ENCODE peak calls at places on chromosomes 4 and X, in five cellular contexts. T is HCT116, O is neuronal stem cell, W is DND-41, R is fibroblast of lung. X is an unnamed sample.

GRCh38 chrX:44503550-44503949 is 39.1 kb downstream of the FUNDC1 start:
- DNase-seq in O (no peak), T (no peak), R (no peak), W (no peak), X (no peak)

GRCh38 chr4:134687646-134688628 is 486.3 kb upstream of the PABPC4L start:
- DNase-seq in W (no peak), T (no peak), R (no peak), O (no peak), X (no peak)

GRCh38 chr4:28636971-28637370 is 1776.3 kb downstream of the STIM2 start:
- DNase-seq in R (no peak), O (no peak), T (no peak), W (no peak), X (no peak)

GRCh38 chr4:86449746-86450145 is 89.9 kb upstream of the MAPK10 start:
- DNase-seq in R (no peak), W (no peak), O (no peak), T (no peak), X (no peak)

GRCh38 chrX:103488332-103488731 is 31.0 kb downstream of the RAB40A start:
- DNase-seq in R (peak), O (no peak), W (no peak), T (peak), X (no peak)

GRCh38 chr4:59200992-59201391 is 1999.1 kb upstream of the ADGRL3 start:
- DNase-seq in O (no peak), R (no peak), T (no peak), W (no peak), X (no peak)

GRCh38 chrX:101452051-101452450 is 33.2 kb upstream of the ARMCX4 start:
- DNase-seq in W (no peak), R (no peak), T (no peak), O (no peak), X (no peak)

GRCh38 chrX:153628665-153629064 is 18.3 kb upstream of the DUSP9 start:
- DNase-seq in R (no peak), T (no peak), W (no peak), O (no peak), X (no peak)

GRCh38 chr4:133150643-133151300 is 1.7 kb downstream of the PCDH10 start:
- DNase-seq in R (peak), T (no peak), W (no peak), O (no peak), X (peak)

GRCh38 chr4:7798215-7798995 is 141.3 kb downstream of the AFAP1 start:
- DNase-seq in R (peak), T (peak), W (no peak), O (no peak), X (no peak)

GRCh38 chrX:24990585-24990984 is 25.2 kb downstream of the ARX start:
- DNase-seq in O (no peak), R (no peak), T (no peak), W (no peak), X (peak)

GRCh38 chr4:87707279-87707918 is 57.3 kb downstream of the DMP1 start:
- DNase-seq in O (no peak), W (no peak), R (no peak), T (no peak), X (peak)
- H2AFZ ChIP-seq in O (peak), W (no peak), R (no peak), T (no peak), X (peak)

DNA sequence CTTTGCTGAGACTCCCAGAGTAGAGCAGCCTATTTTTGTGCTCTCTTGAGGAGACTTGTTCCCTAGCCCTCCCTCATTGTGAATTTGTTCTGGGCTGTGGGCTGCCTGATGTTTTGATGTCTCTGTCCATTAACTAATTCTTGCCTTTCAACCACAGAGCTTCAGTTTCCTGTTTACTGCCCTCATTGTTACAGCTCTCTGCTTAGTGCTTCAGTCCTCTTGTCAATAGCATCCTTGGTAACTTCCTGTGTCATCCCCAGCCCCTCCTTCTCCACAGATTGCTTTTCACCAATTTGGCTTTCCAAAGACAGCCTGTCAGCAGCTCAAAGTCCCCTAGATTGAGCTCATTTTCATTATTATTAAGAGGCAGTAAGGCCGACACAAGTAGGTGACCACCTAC is 69.9 kb downstream of the COX7B2 start:
- DNase-seq in R (no peak), O (peak), W (no peak), T (no peak), X (peak)
- H3K4me2 ChIP-seq in R (no peak), O (no peak), W (no peak), T (no peak), X (no peak)

DNA sequence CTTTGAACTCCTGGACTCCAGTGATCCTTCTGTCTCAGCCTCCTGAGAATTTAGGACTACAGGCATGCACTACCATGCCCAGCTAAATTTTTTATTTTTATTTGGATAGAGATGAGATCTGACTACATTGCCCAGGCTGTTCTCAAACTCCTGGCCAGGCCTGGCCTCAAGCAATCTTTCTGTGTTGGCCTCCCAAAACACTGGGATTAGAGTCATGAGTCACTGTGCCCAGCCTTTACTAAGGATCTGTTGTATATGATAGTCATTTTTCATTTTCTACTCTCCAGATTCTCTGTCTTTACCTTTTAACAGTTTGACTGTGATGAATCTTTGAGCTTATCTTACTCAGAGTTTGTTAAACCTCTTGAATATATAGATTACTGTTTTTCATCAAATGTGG is 161.7 kb downstream of the FNIP2 start:
- DNase-seq in O (no peak), T (no peak), R (no peak), W (no peak), X (no peak)
- H2AFZ ChIP-seq in O (no peak), T (no peak), R (no peak), W (no peak), X (no peak)

DNA sequence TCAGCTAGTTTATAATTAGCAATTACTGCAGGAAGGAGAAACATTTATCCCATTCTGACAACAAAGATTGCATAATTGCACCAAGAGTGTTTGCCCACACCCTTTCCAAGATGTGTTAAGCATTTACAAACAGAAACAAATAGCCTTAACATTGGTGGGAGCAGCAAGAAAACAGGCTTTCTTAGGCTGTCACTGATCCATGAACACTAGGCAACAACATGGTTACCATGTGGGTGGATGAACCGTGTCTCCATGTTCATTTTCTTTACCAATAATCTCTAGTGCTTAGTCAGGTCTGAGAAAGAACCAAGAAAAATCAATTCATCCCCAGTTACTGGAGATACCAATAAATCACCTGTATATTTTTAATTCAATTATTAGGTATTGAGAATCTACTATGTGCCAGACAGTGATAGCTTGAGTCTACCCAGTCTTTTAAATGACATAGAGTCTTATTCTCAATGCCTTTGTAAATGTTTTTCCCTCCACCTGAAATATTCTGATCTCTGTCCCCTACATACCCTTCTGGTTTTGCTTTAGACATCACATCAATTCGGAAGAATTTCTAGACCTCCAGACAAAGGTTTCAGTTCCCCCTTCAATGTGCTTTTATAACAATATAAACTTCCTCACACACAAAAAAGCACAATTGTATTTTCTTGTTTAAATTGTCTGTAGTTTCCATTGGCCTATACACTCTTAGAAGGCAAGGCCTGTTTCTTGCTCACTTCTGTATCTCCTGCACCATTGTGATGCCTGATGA is 286.6 kb downstream of the PPP1R2C start:
- DNase-seq in O (no peak), T (no peak), W (no peak), R (no peak), X (no peak)
- H3K4me2 ChIP-seq in O (no peak), T (no peak), W (no peak), R (no peak), X (no peak)

DNA sequence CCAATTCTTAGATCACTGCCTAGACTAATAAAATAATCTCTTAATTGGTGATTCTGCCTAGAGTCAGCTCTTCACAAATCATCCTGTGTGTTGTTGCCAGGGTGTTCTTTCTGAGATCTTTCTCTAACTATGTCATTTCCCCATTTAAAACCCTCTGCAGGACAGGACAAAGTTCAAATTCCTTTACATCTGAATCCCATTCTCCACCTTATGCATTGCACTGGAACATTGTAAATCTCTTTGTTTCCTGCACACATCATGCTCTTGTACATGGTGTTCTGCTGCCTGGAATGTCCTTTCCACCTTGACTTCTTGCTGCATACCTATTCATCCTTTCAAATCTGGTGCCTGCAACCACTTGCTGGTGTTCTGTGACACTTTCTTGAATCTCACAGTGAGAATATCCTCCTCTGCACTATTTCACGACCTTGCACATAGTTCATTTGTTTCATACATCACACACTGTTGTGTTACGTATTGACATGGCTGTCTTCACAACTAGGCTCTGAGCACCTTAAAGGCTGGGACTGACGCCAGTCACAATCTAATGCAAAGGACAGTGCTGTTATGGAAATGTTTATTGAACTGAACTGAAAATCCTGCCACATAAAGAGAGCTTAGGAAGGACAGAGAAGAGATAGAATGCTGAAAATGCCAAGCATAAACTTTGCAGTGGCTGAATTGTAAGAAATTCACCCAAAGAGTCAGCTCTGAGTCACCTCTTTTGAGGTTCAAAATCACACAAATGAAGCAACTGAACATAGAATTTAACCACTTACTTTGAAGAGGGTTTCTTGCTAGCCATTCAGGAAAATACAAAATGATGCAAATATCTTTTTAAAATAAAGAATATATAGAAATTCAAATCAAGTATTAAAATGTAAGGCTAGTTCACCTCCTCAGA is 26.4 kb upstream of the SMIM14 start:
- DNase-seq in W (no peak), O (no peak), T (no peak), R (peak), X (no peak)
- H2AFZ ChIP-seq in W (no peak), O (peak), T (no peak), R (no peak), X (no peak)

DNA sequence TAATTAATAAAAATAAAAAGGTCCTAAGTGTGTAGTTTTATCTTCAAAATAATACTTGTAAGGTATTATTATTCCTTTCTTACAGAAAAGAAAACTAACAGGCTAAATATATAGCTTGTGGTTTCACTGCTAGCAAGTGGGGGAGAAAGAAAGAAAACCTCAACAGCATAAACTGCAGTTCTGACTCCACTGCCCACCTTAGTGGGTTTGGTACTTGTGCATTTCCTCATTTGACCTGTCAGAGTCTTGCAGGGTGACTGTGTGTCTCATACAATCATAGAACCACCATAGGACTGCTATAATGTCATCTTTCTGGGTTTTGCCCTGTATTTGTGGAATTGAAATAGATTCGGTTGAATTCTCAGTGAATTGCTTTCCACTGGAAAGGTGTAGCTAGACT is 94.7 kb upstream of the PUDP start:
- DNase-seq in O (no peak), R (no peak), T (no peak), W (no peak), X (no peak)
- H3K4me2 ChIP-seq in O (no peak), R (no peak), T (no peak), W (no peak), X (no peak)

DNA sequence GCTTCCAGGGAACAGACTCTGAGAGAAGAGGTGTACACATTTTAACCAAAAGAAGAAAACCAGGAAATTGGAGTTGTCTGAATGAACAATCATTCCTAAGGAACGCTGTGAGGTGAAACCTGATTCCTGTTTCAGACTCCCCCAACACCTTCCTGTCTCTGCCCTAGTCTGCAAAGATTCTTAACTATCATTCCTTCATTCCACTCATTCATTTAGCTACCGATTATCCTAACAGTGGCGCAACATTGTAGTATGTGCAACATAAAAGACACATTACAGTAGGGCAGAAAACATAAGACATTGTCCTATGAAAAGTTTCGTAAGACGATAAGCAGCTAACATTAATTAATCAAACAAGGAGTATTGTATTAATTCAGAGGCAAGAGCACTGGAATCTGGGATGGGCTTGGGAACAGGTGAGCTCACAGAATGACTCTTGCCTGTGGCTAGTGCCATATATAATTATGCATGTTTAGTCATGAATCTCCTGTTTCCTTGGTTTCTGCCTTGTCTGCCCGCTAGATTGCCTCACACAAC is 23.8 kb upstream of the ADH7 start:
- DNase-seq in W (no peak), O (no peak), T (no peak), R (no peak), X (no peak)
- H2AFZ ChIP-seq in W (no peak), O (no peak), T (no peak), R (no peak), X (peak)